ENCODE peak calls at places on chromosomes 5 and 9, in six cellular contexts. H, W, Q, P, J and E are unnamed samples.

GRCh38 chr5:138149530-138149929 is 10.3 kb upstream of the NME5 start:
- DNase-seq in H (no peak), W (no peak), Q (no peak), P (no peak), J (no peak), E (no peak)

GRCh38 chr5:150118561-150119229 is 32.3 kb upstream of the CSF1R start:
- DNase-seq in H (no peak), W (no peak), Q (no peak), P (peak; percentile 0), J (no peak), E (no peak)

GRCh38 chr9:93265972-93266371 is 82.0 kb downstream of the WNK2 start:
- DNase-seq in H (no peak), W (peak; percentile 4), Q (no peak), P (no peak), J (no peak), E (no peak)

GRCh38 chr5:158498959-158499679 is 600.6 kb downstream of the EBF1 start:
- DNase-seq in H (no peak), W (no peak), Q (no peak), P (no peak), J (no peak), E (no peak)

GRCh38 chr9:110152704-110153374 is 55.1 kb downstream of the C9orf152 start:
- DNase-seq in H (no peak), W (peak; percentile 40), Q (no peak), P (peak; percentile 73), J (no peak), E (peak; percentile 69)

GRCh38 chr9:129290606-129291005 is 112.5 kb upstream of the IER5L start:
- DNase-seq in H (no peak), W (no peak), Q (no peak), P (no peak), J (no peak), E (no peak)

GRCh38 chr5:135130526-135131215 is 96.6 kb upstream of the PITX1 start:
- DNase-seq in H (no peak), W (no peak), Q (no peak), P (no peak), J (no peak), E (no peak)

GRCh38 chr9:13110766-13111400 is 168.6 kb downstream of the MPDZ start:
- DNase-seq in H (peak; percentile 51), W (no peak), Q (peak; percentile 46), P (peak; percentile 35), J (no peak), E (no peak)

GRCh38 chr5:149794338-149795023 is 64.4 kb downstream of the PPARGC1B start:
- DNase-seq in H (peak; percentile 19), W (no peak), Q (peak; percentile 53), P (no peak), J (no peak), E (no peak)

GRCh38 chr5:64666058-64666457 is 24.2 kb upstream of the SHISAL2B start:
- DNase-seq in H (no peak), W (no peak), Q (no peak), P (peak; percentile 81), J (no peak), E (no peak)

GRCh38 chr5:101067415-101067814 is 164.3 kb upstream of the ST8SIA4 start:
- DNase-seq in H (no peak), W (no peak), Q (no peak), P (no peak), J (no peak), E (peak; percentile 32)

GRCh38 chr5:174799146-174799545 is 74.8 kb downstream of the MSX2 start:
- DNase-seq in H (no peak), W (no peak), Q (no peak), P (peak; percentile 13), J (no peak), E (no peak)

GRCh38 chr5:57298985-57299491 is 125.2 kb downstream of the GPBP1 start:
- DNase-seq in H (peak; percentile 15), W (peak; percentile 70), Q (peak; percentile 21), P (peak; percentile 94), J (peak; percentile 17), E (peak; percentile 86)

GRCh38 chr5:176631383-176631970 is 1.0 kb downstream of the EIF4E1B start:
- DNase-seq in H (no peak), W (no peak), Q (no peak), P (no peak), J (no peak), E (no peak)

GRCh38 chr9:127444921-127445850 is 6.0 kb downstream of the RPL12 start:
- DNase-seq in H (no peak), W (no peak), Q (no peak), P (no peak), J (no peak), E (peak; percentile 32)

GRCh38 chr5:166363071-166363470 is 1928.4 kb upstream of the WWC1 start:
- DNase-seq in H (no peak), W (no peak), Q (no peak), P (no peak), J (no peak), E (no peak)

GRCh38 chr5:123964916-123965315 is 452.9 kb downstream of the CSNK1G3 start:
- DNase-seq in H (no peak), W (peak; percentile 6), Q (no peak), P (no peak), J (no peak), E (no peak)

GRCh38 chr5:119417891-119418781 is 34.2 kb upstream of the HSD17B4 start:
- DNase-seq in H (no peak), W (peak; percentile 60), Q (no peak), P (peak; percentile 83), J (no peak), E (no peak)

GRCh38 chr5:128304121-128304520 is 220.6 kb downstream of the SLC12A2 start:
- DNase-seq in H (no peak), W (peak; percentile 5), Q (no peak), P (peak; percentile 91), J (no peak), E (no peak)

GRCh38 chr5:133688386-133688785 is 76.0 kb upstream of the FSTL4 start:
- DNase-seq in H (no peak), W (no peak), Q (no peak), P (no peak), J (no peak), E (no peak)

GRCh38 chr5:154273963-154274827 is 83.7 kb downstream of the GALNT10 start:
- DNase-seq in H (no peak), W (no peak), Q (no peak), P (no peak), J (no peak), E (no peak)

GRCh38 chr9:27866741-27867140 is 293.5 kb upstream of the C9orf72 start:
- DNase-seq in H (no peak), W (no peak), Q (no peak), P (no peak), J (no peak), E (no peak)

GRCh38 chr5:74401566-74402320 is 238.8 kb downstream of the ENC1 start:
- DNase-seq in H (no peak), W (no peak), Q (no peak), P (no peak), J (no peak), E (no peak)

GRCh38 chr5:143094087-143094511 is 309.4 kb downstream of the NR3C1 start:
- DNase-seq in H (no peak), W (no peak), Q (no peak), P (peak; percentile 9), J (no peak), E (no peak)

GRCh38 chr5:36643162-36643561 is 36.8 kb downstream of the SLC1A3 start:
- DNase-seq in H (no peak), W (no peak), Q (no peak), P (no peak), J (no peak), E (no peak)

GRCh38 chr9:132631280-132631679 is 38.5 kb downstream of the DDX31 start:
- DNase-seq in H (no peak), W (peak; percentile 34), Q (no peak), P (peak; percentile 47), J (no peak), E (no peak)

GRCh38 chr5:139422307-139422893 is 16.9 kb downstream of the DNAJC18 start:
- DNase-seq in H (peak; percentile 70), W (peak; percentile 84), Q (no peak), P (peak; percentile 89), J (peak; percentile 53), E (peak; percentile 81)

GRCh38 chr5:80238778-80239679 is 16.8 kb downstream of the SERINC5 start:
- DNase-seq in H (peak; percentile 88), W (peak; percentile 57), Q (peak; percentile 81), P (peak; percentile 68), J (no peak), E (peak; percentile 40)

GRCh38 chr9:79447308-79447605 is 124.5 kb upstream of the TLE4 start:
- DNase-seq in H (no peak), W (no peak), Q (no peak), P (no peak), J (no peak), E (no peak)

GRCh38 chr5:174223355-174223754 is 177.8 kb downstream of the NSG2 start:
- DNase-seq in H (no peak), W (no peak), Q (no peak), P (no peak), J (no peak), E (no peak)

GRCh38 chr9:117044241-117044640 is 357.1 kb downstream of the TRIM32 start:
- DNase-seq in H (no peak), W (no peak), Q (no peak), P (no peak), J (no peak), E (no peak)

GRCh38 chr9:120876842-120877240 is at the start of gene PHF19:
- DNase-seq in H (no peak), W (peak; percentile 71), Q (peak; percentile 51), P (peak; percentile 34), J (no peak), E (peak; percentile 45)

GRCh38 chr5:54526604-54527359 is 9.2 kb downstream of the SNX18 start:
- DNase-seq in H (no peak), W (no peak), Q (no peak), P (no peak), J (no peak), E (no peak)

GRCh38 chr9:69428017-69428785 is 103.2 kb downstream of the ENTREP1 start:
- DNase-seq in H (no peak), W (no peak), Q (no peak), P (no peak), J (no peak), E (no peak)

GRCh38 chr9:37333288-37333687 is 89.2 kb upstream of the GRHPR start:
- DNase-seq in H (no peak), W (no peak), Q (no peak), P (no peak), J (no peak), E (no peak)

GRCh38 chr5:147538232-147538631 is 28.4 kb upstream of the DPYSL3 start:
- DNase-seq in H (no peak), W (no peak), Q (no peak), P (peak; percentile 25), J (no peak), E (no peak)

GRCh38 chr9:96080364-96080763 is 204.9 kb downstream of the ERCC6L2 start:
- DNase-seq in H (no peak), W (no peak), Q (no peak), P (no peak), J (no peak), E (peak; percentile 5)